ENCODE peak calls at places on chromosomes 11 and 22, in four cellular contexts. H is Kasumi-1, G is NCI-H1694 treated with DMSO at 0.1 percent for 48 hours, F is adrenal gland. T is an unnamed sample.

GRCh38 chr11:75338516-75339218 is 12.8 kb downstream of the ARRB1 start:
- DNase-seq in H (no peak), G (peak; percentile 49), F (no peak), T (no peak)

GRCh38 chr11:57476223-57476882 is 16.0 kb downstream of the RTN4RL2 start:
- DNase-seq in H (no peak), G (no peak), F (peak; percentile 49), T (no peak)

GRCh38 chr22:29727248-29727551 is 7.4 kb downstream of the CABP7 start:
- DNase-seq in H (no peak), G (no peak), F (peak; percentile 49), T (no peak)

GRCh38 chr11:61838501-61838900 is 10.4 kb downstream of the FADS2 start:
- DNase-seq in H (no peak), G (no peak), F (no peak), T (no peak)

GRCh38 chr11:37812281-37812880 is 1214.3 kb upstream of the RAG2 start:
- DNase-seq in H (no peak), G (no peak), F (no peak), T (no peak)

GRCh38 chr22:42357634-42358296 is 74.4 kb downstream of the NFAM1 start:
- DNase-seq in H (no peak), G (no peak), F (no peak), T (no peak)

GRCh38 chr11:86724137-86724536 is 51.7 kb upstream of the ME3 start:
- DNase-seq in H (no peak), G (no peak), F (no peak), T (no peak)

GRCh38 chr11:122672892-122673291 is 17.4 kb downstream of the UBASH3B start:
- DNase-seq in H (no peak), G (no peak), F (peak; percentile 32), T (no peak)

GRCh38 chr11:79616392-79616831 is 175.6 kb upstream of the TENM4 start:
- DNase-seq in H (no peak), G (no peak), F (no peak), T (no peak)

GRCh38 chr11:2160736-2161259 is at the start of gene INS:
- DNase-seq in H (no peak), G (no peak), F (no peak), T (no peak)

GRCh38 chr22:41940853-41941765 is 5.8 kb downstream of the CENPM start:
- DNase-seq in H (peak; percentile 79), G (peak; percentile 60), F (peak; percentile 91), T (peak; percentile 22)

GRCh38 chr11:126477526-126478275 is 122.2 kb downstream of the ST3GAL4 start:
- DNase-seq in H (peak; percentile 89), G (no peak), F (no peak), T (no peak)

GRCh38 chr11:66745356-66746235 is 16.6 kb upstream of the SPTBN2 start:
- DNase-seq in H (no peak), G (no peak), F (peak; percentile 32), T (no peak)

GRCh38 chr11:105468154-105468553 is 141.7 kb upstream of the GRIA4 start:
- DNase-seq in H (no peak), G (no peak), F (no peak), T (no peak)

GRCh38 chr11:8384199-8384821 is 120.6 kb upstream of the LMO1 start:
- DNase-seq in H (peak; percentile 55), G (no peak), F (peak; percentile 79), T (no peak)

GRCh38 chr11:94128171-94128745 is 383 bp upstream of the PANX1 start:
- DNase-seq in H (peak; percentile 50), G (no peak), F (no peak), T (peak; percentile 31)

GRCh38 chr11:1589996-1590395 is 4.9 kb upstream of the KRTAP5-1 start:
- DNase-seq in H (no peak), G (no peak), F (no peak), T (no peak)

GRCh38 chr11:67504950-67505561 is at the start of gene PITPNM1:
- DNase-seq in H (peak; percentile 41), G (no peak), F (peak; percentile 59), T (no peak)

GRCh38 chr11:110951609-110952008 is 239.4 kb upstream of the ARHGAP20 start:
- DNase-seq in H (no peak), G (no peak), F (no peak), T (no peak)

GRCh38 chr11:120857508-120857907 is 166.4 kb upstream of the TBCEL start:
- DNase-seq in H (no peak), G (no peak), F (no peak), T (no peak)

GRCh38 chr11:120801801-120802689 is 221.9 kb upstream of the TBCEL start:
- DNase-seq in H (peak; percentile 15), G (no peak), F (peak; percentile 68), T (peak; percentile 42)

GRCh38 chr22:47195156-47195675 is 432.8 kb downstream of the TBC1D22A start:
- DNase-seq in H (no peak), G (no peak), F (no peak), T (no peak)

GRCh38 chr11:34438529-34439507 is at the start of gene CAT:
- DNase-seq in H (peak; percentile 98), G (peak; percentile 92), F (peak; percentile 99), T (peak; percentile 95)

GRCh38 chr11:18046116-18046777 is at the start of gene TPH1:
- DNase-seq in H (no peak), G (no peak), F (peak; percentile 27), T (no peak)

GRCh38 chr11:80204021-80204420 is 763.2 kb upstream of the TENM4 start:
- DNase-seq in H (no peak), G (no peak), F (no peak), T (no peak)

GRCh38 chr22:49046546-49047305 is 780.9 kb downstream of the BRD1 start:
- DNase-seq in H (no peak), G (peak; percentile 71), F (peak; percentile 21), T (no peak)